ENCODE peak calls at places on chromosomes 6 and 20, in four cellular contexts. T is K562, L is GM12878, Y is HepG2. A is an unnamed sample.

GRCh38 chr20:12113075-12113467 is 195.4 kb downstream of the BTBD3 start:
- DNase-seq in Y (no peak), T (no peak), L (no peak), A (no peak)

GRCh38 chr20:33211817-33212424 is 5.2 kb upstream of the BPIFA3 start:
- DNase-seq in Y (peak), T (peak), L (no peak), A (peak)

GRCh38 chr20:5135363-5136012 is 8.7 kb downstream of the CDS2 start:
- DNase-seq in L (peak), Y (no peak), T (no peak), A (no peak)

GRCh38 chr6:81144346-81144745 is 608.1 kb downstream of the TENT5A start:
- DNase-seq in Y (no peak), T (no peak), L (no peak), A (no peak)

GRCh38 chr20:11354841-11355240 is 562.9 kb upstream of the BTBD3 start:
- DNase-seq in Y (no peak), T (no peak), L (no peak), A (no peak)

GRCh38 chr20:21613512-21613911 is 92.0 kb upstream of the PAX1 start:
- DNase-seq in T (no peak), L (no peak), Y (peak), A (no peak)

GRCh38 chr6:22145823-22146379 is 150.9 kb downstream of the PRL start:
- DNase-seq in L (no peak), Y (no peak), T (no peak), A (peak)

GRCh38 chr20:12554416-12554815 is 454.4 kb upstream of the SPTLC3 start:
- DNase-seq in L (no peak), Y (no peak), T (no peak), A (no peak)

GRCh38 chr6:11431455-11431937 is 106.1 kb upstream of the TMEM170B start:
- DNase-seq in L (no peak), Y (peak), T (no peak), A (no peak)

GRCh38 chr6:436308-437041 is 44.9 kb downstream of the IRF4 start:
- DNase-seq in L (no peak), T (no peak), Y (no peak), A (no peak)

GRCh38 chr6:125434760-125435159 is 133.0 kb upstream of the HDDC2 start:
- DNase-seq in Y (no peak), T (no peak), L (no peak), A (no peak)

GRCh38 chr20:62697468-62697912 is 11.1 kb upstream of the NTSR1 start:
- DNase-seq in Y (no peak), T (no peak), L (no peak), A (no peak)

GRCh38 chr20:16475225-16475624 is 98.0 kb downstream of the KIF16B start:
- DNase-seq in L (no peak), Y (peak), T (no peak), A (no peak)

DNA sequence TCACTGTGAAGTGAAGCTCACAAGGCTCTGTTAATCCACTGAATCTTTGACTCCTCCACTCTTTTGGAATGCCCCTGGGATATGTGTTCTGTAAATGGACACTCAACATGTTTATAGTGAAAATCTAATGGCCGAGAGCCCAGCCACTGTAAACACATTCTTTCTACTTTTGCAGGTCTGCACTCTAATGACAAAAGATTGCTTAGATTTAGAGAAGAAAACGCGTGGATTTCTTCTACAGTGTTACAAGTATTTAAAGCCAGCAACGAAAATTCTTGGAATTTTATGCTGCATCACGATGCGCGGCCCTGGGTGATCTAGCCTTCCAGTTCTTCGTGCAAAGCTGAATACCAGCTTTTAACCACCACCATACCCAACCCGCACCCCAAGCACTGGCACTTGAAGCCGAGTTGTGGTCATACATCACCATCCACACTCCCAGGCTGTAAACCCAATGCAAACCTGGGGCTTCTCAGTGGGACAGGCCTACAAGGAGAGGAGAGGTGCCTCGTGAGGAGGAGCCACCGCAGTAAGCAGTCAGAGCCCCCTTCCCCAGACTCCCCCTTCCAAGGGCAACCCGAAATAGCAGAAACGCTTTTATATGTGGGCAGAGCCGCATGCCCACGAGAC is 3.7 kb upstream of the FOXO3 start:
- DNase-seq in L (no peak), Y (no peak), T (no peak), A (no peak)
- TF ChIP-seq BHLHE40 in L (no peak), Y (no peak), T (no peak), A (no peak)

DNA sequence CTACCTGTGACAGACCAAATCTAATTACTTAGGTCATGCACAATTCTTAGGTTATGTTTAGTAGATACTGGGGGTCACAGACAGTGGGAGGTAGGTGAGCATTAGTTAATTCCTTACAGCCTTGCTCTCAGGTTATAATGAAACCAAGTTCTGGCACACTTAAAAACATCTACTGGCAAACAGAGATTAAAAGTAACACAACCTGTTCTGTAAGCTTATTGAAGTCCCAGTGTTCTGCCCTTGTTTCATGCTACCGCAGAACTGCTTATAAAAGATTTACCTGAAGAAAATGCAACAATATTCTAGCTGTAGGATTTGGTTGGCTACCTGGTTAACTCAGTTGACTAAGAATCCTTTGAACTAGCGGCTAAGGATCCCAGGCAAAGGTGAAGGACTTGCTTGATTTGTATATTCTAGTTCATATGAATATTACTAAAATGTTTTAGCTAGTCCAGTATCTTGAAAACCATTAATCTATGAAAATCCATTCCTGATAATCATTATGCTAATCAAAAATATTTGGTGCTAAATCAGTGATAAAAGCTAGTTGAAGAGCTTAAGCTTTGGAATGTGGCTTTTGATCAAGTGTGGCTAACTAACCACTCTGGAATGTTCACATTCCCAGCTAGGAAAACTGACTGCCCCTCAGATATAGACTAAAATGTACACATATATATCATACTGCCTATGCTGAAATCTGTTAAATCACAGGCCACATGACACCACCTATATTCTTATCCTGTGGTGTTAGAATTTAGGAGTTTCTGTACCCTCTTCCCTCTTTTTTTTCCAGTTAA is 7.2 kb downstream of the PEX3 start:
- DNase-seq in T (no peak), Y (peak), L (no peak), A (no peak)
- TF ChIP-seq SP1 in T (no peak), Y (no peak), L (no peak), A (no peak)

GRCh38 chr6:129684323-129684884 is 25.6 kb downstream of the ARHGAP18 start:
- DNase-seq in L (no peak), Y (no peak), T (peak), A (no peak)

GRCh38 chr6:129684903-129685639 is 24.9 kb downstream of the ARHGAP18 start:
- DNase-seq in T (peak), L (no peak), Y (no peak), A (no peak)

GRCh38 chr6:129683606-129684322 is 26.2 kb downstream of the ARHGAP18 start:
- DNase-seq in Y (peak), L (peak), T (peak), A (no peak)

GRCh38 chr6:129685640-129686031 is 24.3 kb downstream of the ARHGAP18 start:
- DNase-seq in L (no peak), T (no peak), Y (no peak), A (no peak)

DNA sequence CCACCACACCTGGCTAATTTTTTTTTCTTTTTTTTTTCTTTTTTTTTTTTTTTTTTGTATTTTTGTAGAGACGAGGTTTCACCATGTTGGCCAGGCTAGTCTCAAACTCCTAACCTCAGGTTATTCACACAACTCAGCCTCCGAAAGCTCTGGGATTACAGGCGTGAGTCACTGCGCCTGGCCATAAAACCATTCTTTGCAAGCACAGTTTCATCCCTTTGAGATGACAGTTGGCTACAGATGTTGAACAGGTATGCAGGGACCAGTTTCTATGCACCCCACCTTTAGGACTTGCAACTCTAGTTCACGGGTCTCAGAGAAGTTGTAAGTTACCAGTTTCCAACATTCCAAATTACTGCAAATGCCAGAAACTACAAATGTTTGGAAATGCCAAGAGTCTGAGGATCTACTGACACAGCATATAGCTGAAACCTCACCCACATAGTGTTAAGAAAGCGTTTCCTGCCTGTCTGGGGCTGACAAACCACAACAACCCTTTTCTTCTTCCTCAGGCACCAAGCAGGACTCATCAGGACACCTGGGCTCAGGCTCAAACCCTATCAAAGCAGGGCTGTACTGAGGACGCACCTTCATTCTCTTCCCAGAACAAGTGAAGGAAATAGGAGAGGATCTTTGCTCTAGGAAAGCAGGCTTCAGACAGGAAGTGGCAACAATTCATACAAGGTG is 22.9 kb downstream of the ARHGAP18 start:
- DNase-seq in T (peak), Y (no peak), L (peak), A (no peak)
- TF ChIP-seq FOXM1 in T (no peak), Y (no peak), L (peak), A (no peak)

DNA sequence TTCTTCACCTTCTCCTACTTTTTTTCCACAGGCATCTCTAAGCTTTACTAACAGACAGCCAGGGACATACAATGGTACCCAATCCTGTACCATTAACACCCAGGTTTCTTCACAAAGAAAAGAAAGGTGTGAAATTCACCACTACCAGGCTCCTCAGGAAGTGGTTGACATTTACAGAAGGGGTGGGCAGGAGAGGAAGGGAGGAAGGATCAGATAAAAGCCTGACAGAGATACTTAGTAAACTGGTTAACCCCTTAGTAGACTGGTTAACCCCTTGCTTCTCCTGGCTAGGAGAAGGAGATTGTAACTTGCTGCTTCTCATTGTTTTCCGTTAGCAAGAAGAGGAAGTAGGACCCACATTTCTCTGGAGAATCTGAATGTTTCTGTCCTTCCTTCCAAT is 7.2 kb downstream of the SAMD3 start:
- DNase-seq in Y (no peak), T (no peak), L (no peak), A (no peak)
- TF ChIP-seq BHLHE40 in Y (no peak), T (no peak), L (no peak), A (no peak)

GRCh38 chr20:14896569-14896968 is 559.2 kb upstream of the FLRT3 start:
- DNase-seq in T (no peak), L (no peak), Y (no peak), A (no peak)

GRCh38 chr20:14897608-14898007 is 560.2 kb upstream of the FLRT3 start:
- DNase-seq in Y (no peak), L (no peak), T (no peak), A (no peak)

DNA sequence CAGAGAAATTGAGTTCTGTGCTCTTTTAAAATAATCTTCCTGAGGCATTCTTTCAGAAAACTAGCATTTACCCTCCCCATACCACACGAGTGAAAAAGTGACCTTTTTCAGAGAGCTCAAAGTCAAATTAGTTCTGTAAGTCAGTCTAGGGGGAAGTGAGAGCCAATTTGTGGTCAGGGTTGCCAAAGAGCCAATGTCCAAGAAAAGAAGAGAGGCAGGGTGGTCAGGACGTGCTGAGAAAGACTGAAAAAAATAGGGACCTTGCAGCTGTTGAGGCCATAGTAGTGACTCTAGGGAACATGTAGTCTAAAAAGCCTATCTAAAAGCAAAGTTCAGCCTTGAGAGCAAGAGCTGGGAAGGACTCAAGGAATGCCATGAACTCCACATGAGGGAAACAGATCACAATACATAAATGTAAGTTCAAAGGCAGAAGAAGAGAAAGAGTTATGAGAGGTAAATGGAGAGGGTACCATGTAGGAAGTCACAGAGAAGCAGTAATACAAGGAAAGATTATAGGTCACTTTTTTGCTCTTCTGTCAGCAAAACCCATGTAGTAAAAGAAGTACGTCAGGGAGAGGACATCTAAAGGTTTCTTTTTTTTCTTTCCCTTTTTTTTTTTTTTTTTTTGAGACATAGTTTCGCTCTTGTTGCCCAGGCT is 565.1 kb upstream of the FLRT3 start:
- DNase-seq in L (peak), Y (no peak), T (no peak), A (no peak)
- TF ChIP-seq SP1 in L (no peak), Y (no peak), T (no peak), A (no peak)

GRCh38 chr6:18501313-18502013 is 114.3 kb downstream of the RNF144B start:
- DNase-seq in Y (no peak), T (no peak), L (no peak), A (no peak)
- TF ChIP-seq FOXM1 in Y (no peak), T (no peak), L (no peak), A (no peak)

GRCh38 chr6:132021552-132022375 is 70.6 kb upstream of the CCN2 start:
- DNase-seq in Y (peak), T (no peak), L (no peak), A (no peak)

GRCh38 chr6:132020138-132020551 is 69.0 kb upstream of the CCN2 start:
- DNase-seq in Y (no peak), L (no peak), T (no peak), A (no peak)

GRCh38 chr6:132023490-132023889 is 72.3 kb upstream of the CCN2 start:
- DNase-seq in L (no peak), Y (peak), T (no peak), A (peak)

DNA sequence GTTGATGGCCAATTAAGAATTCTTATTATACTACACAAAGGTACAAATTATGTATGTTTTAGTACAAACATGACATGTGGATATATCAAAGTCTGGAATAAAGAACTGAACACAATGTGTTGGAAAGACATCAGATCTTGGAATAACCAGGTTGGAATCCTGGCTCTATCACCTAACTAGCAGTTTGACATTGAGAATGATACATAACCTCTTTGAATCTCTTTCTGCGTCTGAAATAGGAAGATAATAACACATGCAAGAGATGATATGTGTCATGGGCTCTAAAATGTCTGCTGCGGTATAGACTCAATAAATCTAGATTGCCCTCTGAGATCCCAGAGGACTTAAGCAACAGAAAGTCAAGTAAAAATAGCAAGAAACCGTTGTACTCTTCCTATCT is 66.7 kb upstream of the CCN2 start:
- DNase-seq in L (no peak), T (no peak), Y (no peak), A (no peak)
- TF ChIP-seq BHLHE40 in L (no peak), T (no peak), Y (no peak), A (no peak)

DNA sequence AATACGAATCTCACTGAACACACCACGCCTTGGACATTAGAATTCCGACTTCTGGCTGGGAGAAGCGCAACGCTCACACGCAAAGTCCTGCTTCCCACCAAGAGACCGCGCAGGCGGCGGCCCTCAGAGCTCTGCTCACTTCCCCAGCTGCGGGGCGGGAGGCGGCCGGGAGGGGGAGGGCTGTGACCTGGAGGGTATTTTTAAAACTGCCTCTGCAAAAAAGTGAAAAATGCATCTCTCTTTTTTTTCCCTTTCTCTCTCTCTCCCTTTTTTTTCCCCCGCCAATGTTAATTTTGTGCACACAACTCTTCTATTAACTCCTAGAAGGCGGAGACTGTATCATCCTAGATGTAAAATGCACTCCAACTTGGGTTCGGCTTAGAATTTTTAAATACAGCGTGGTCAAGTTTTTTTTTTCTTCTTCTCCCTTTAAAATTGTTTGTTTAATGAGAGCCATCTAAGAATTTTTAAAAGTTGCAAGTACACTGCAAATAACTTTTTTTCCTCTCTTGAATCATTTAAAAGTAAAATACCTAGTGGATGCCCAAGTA is 66.4 kb downstream of the STX11 start:
- DNase-seq in L (no peak), T (peak), Y (no peak), A (peak)
- TF ChIP-seq SP1 in L (no peak), T (peak), Y (no peak), A (no peak)

A was measured in HEK293T.